ENCODE peak calls at places on chromosome 9, in five cellular contexts. One of them, this sample, is unnamed.

GRCh38 chr9:125190371-125190801 is 783 bp upstream of the PPP6C start:
- DNase-seq in body of pancreas: no peak
- DNase-seq in cardiac muscle cell: peak; percentile 18
- DNase-seq in nephron progenitor cell: peak; percentile 11
- DNase-seq in NCI-H2081: no peak
- DNase-seq in this sample: no peak

GRCh38 chr9:133160742-133161541 is 2.8 kb downstream of the GBGT1 start:
- DNase-seq in nephron progenitor cell: no peak
- DNase-seq in body of pancreas: peak; percentile 76
- DNase-seq in cardiac muscle cell: peak; percentile 85
- DNase-seq in NCI-H2081: peak; percentile 41
- DNase-seq in this sample: peak; percentile 95

GRCh38 chr9:14843163-14843562 is 67.1 kb downstream of the FREM1 start:
- DNase-seq in body of pancreas: no peak
- DNase-seq in nephron progenitor cell: no peak
- DNase-seq in cardiac muscle cell: no peak
- DNase-seq in NCI-H2081: no peak
- DNase-seq in this sample: no peak

GRCh38 chr9:134062461-134063087 is 5.3 kb downstream of the BRD3 start:
- DNase-seq in cardiac muscle cell: no peak
- DNase-seq in nephron progenitor cell: no peak
- DNase-seq in body of pancreas: no peak
- DNase-seq in NCI-H2081: no peak
- DNase-seq in this sample: peak; percentile 61

GRCh38 chr9:113886933-113887332 is 10.8 kb downstream of the ZNF618 start:
- DNase-seq in cardiac muscle cell: no peak
- DNase-seq in NCI-H2081: no peak
- DNase-seq in nephron progenitor cell: no peak
- DNase-seq in body of pancreas: no peak
- DNase-seq in this sample: no peak

GRCh38 chr9:32886021-32886420 is 102.7 kb downstream of the TMEM215 start:
- DNase-seq in nephron progenitor cell: no peak
- DNase-seq in cardiac muscle cell: no peak
- DNase-seq in NCI-H2081: no peak
- DNase-seq in body of pancreas: no peak
- DNase-seq in this sample: no peak

GRCh38 chr9:77848897-77849296 is 182.7 kb downstream of the GNAQ start:
- DNase-seq in nephron progenitor cell: no peak
- DNase-seq in NCI-H2081: no peak
- DNase-seq in cardiac muscle cell: peak; percentile 89
- DNase-seq in body of pancreas: peak; percentile 36
- DNase-seq in this sample: peak; percentile 82

GRCh38 chr9:92378825-92379535 is 25.4 kb downstream of the OGN start:
- DNase-seq in NCI-H2081: peak; percentile 81
- DNase-seq in nephron progenitor cell: no peak
- DNase-seq in body of pancreas: no peak
- DNase-seq in cardiac muscle cell: no peak
- DNase-seq in this sample: no peak

GRCh38 chr9:127568618-127568970 is 43.5 kb upstream of the STXBP1 start:
- DNase-seq in NCI-H2081: no peak
- DNase-seq in cardiac muscle cell: no peak
- DNase-seq in nephron progenitor cell: no peak
- DNase-seq in body of pancreas: no peak
- DNase-seq in this sample: no peak

This sample was measured in lower leg skin.